ENCODE peak calls at places on chromosome 12, in six cellular contexts. N, Q, R, O, A and K are unnamed samples.

GRCh38 chr12:4312251-4312650 is 8.8 kb upstream of the TIGAR start:
- DNase-seq in O (no peak), R (no peak), A (no peak), Q (no peak), N (no peak), K (no peak)

GRCh38 chr12:12387521-12387920 is 30.6 kb downstream of the BORCS5 start:
- DNase-seq in A (peak), Q (peak), R (peak), N (no peak), O (no peak), K (no peak)

GRCh38 chr12:93591137-93591868 is 18.8 kb downstream of the SOCS2 start:
- DNase-seq in A (peak), N (peak), R (peak), Q (peak), O (no peak), K (peak)

GRCh38 chr12:96263449-96263902 is 69.3 kb downstream of the ELK3 start:
- DNase-seq in N (no peak), R (no peak), Q (no peak), O (no peak), A (peak), K (peak)

GRCh38 chr12:54658306-54659264 is 10.4 kb upstream of the DCD start:
- DNase-seq in O (peak), Q (peak), R (no peak), N (peak), A (no peak), K (peak)

GRCh38 chr12:83102499-83102898 is 415.8 kb downstream of the TMTC2 start:
- DNase-seq in N (no peak), R (peak), Q (peak), O (no peak), A (peak), K (no peak)

GRCh38 chr12:51318846-51319570 is 5.0 kb downstream of the BIN2 start:
- DNase-seq in R (no peak), Q (no peak), A (no peak), O (no peak), N (no peak), K (no peak)

GRCh38 chr12:131349397-131350127 is 361.3 kb upstream of the SFSWAP start:
- DNase-seq in Q (no peak), A (no peak), R (no peak), N (no peak), O (no peak), K (no peak)

GRCh38 chr12:88566430-88566829 is 13.8 kb downstream of the KITLG start:
- DNase-seq in A (no peak), N (no peak), Q (no peak), R (peak), O (no peak), K (peak)

GRCh38 chr12:71164166-71164876 is 6.5 kb upstream of the TSPAN8 start:
- DNase-seq in N (no peak), A (no peak), O (no peak), R (no peak), Q (no peak), K (no peak)

GRCh38 chr12:119748512-119748911 is 80.6 kb downstream of the PRKAB1 start:
- DNase-seq in R (peak), O (no peak), N (no peak), Q (peak), A (no peak), K (no peak)

GRCh38 chr12:71955946-71956345 is 17.3 kb downstream of the TPH2 start:
- DNase-seq in N (no peak), O (no peak), R (peak), A (peak), Q (peak), K (no peak)

GRCh38 chr12:6839482-6840201 is 1.1 kb upstream of the GNB3 start:
- DNase-seq in R (no peak), Q (no peak), O (no peak), N (no peak), A (no peak), K (no peak)

GRCh38 chr12:46267618-46268348 is 1.1 kb downstream of the SLC38A1 start:
- DNase-seq in R (peak), A (peak), O (peak), Q (peak), N (no peak), K (peak)

GRCh38 chr12:132066345-132066685 is 77.8 kb downstream of the DDX51 start:
- DNase-seq in N (no peak), Q (no peak), A (no peak), R (no peak), O (no peak), K (no peak)

GRCh38 chr12:125187780-125188741 is 122.8 kb downstream of the AACS start:
- DNase-seq in R (no peak), A (no peak), O (peak), Q (no peak), N (no peak), K (no peak)
- TF ChIP-seq EZH2 in R (no peak), A (peak), O (no peak), Q (peak), N (no peak), K (no peak)

DNA sequence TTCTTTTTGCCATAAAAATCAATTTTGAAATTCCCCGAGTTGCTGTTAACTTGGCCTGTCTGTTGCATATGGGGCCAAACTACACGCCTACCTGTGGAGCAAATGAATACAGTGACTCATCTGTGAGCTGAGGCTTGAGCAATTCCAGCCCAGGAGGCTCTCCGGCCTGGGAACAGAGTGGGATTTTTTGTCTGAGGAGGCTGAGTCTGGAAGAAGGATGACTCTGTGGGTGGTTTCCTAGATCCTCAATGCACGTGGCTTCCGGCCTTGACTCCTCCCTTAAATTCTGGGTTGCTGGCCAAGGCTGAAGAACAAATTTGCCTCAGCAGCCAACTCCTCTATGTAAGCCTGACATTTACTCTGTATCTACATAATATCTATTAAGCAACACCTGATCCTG is 124.1 kb downstream of the SSPN start:
- DNase-seq in A (peak), O (no peak), N (no peak), R (peak), Q (peak), K (peak)
- H3K4me2 ChIP-seq in A (no peak), O (no peak), N (no peak), R (peak), Q (peak), K (no peak)

GRCh38 chr12:109678732-109679131 is 34.9 kb upstream of the FAM222A start:
- DNase-seq in O (no peak), Q (no peak), N (no peak), A (no peak), R (no peak), K (peak)

GRCh38 chr12:109679716-109680520 is 33.7 kb upstream of the FAM222A start:
- DNase-seq in N (no peak), R (no peak), O (no peak), A (no peak), Q (no peak), K (no peak)

GRCh38 chr12:109675411-109675810 is 38.2 kb upstream of the FAM222A start:
- DNase-seq in Q (no peak), O (no peak), N (no peak), A (no peak), R (no peak), K (no peak)

GRCh38 chr12:109680521-109681030 is 33.0 kb upstream of the FAM222A start:
- DNase-seq in Q (no peak), O (no peak), R (no peak), A (no peak), N (no peak), K (no peak)

GRCh38 chr12:109677323-109677722 is 36.3 kb upstream of the FAM222A start:
- DNase-seq in R (no peak), Q (no peak), O (no peak), N (no peak), A (no peak), K (no peak)
- H2AFZ ChIP-seq in R (no peak), Q (no peak), O (no peak), N (no peak), A (no peak), K (no peak)

DNA sequence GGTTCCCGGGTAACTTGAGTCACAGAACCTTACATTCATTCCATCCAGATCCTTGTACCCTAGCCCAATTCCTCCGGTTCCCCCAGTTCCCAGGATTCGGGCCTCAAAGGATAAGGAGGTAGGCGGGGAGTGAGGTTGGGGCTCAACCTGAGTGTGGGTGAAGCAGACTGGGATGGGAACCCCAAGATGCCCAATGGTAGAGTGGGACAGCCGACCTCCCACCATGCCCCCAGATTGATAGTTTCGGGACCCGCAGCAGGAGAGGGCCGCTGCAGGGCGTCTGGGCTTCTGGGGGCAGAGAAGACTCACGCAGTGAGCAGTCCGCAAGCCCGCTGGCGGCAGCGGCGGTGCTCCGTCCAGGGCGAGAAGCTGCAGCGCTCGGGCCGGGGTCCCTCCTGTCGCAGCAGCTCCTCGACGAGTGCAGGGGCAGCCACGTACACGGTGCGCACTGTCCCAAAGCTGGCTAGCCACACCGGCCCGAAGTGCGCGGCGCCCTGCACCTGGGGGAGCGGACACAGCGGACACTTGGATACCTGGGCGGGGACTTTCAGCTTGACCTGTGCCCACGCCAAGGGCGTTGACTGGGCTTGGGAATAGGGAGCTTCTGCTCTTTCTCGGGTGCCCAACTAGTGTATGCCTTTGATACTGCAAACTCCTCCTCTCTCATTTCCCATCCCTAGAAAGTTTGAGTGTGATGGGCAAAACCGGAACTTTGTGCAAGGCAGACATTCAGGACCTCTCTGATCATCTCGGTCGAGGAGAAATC is 997 bp downstream of the CYP27B1 start:
- DNase-seq in A (no peak), O (no peak), Q (peak), R (no peak), N (no peak), K (no peak)
- TF ChIP-seq EZH2 in A (peak), O (peak), Q (peak), R (peak), N (no peak), K (peak)

GRCh38 chr12:28427046-28427445 is 236.8 kb downstream of the CCDC91 start:
- DNase-seq in Q (no peak), R (no peak), N (no peak), A (no peak), O (no peak), K (no peak)
- H3K4me2 ChIP-seq in Q (no peak), R (no peak), N (no peak), A (no peak), O (no peak), K (no peak)

GRCh38 chr12:2068638-2069037 is 15.9 kb downstream of the CACNA1C start:
- DNase-seq in N (no peak), R (no peak), O (no peak), Q (no peak), A (no peak), K (no peak)

GRCh38 chr12:2058837-2059236 is 6.0 kb downstream of the CACNA1C start:
- DNase-seq in Q (no peak), O (no peak), N (no peak), R (no peak), A (no peak), K (no peak)

GRCh38 chr12:2061402-2061801 is 8.6 kb downstream of the CACNA1C start:
- DNase-seq in N (no peak), R (no peak), Q (no peak), O (no peak), A (no peak), K (no peak)

DNA sequence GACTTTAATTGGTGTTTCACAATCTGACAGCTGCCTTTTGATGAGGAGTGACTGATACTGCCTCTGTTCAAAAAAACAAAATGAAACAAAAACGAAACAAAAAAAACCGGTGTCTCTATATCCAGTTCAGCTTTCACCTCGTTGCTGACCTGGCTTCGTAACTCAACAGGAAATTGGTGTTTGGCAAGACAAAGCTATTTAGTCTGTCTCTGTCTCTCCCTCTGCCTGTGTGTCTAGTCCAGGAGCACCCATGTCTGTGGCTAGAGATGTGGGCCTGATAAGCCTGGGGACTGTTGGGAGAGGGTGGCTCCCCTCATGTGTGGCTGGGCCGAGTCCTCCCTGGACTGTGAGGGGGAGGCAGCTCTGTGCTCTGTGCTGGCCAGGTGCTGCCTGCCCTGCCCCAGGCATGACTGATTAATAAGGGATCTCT is 11.3 kb downstream of the CACNA1C start:
- DNase-seq in A (no peak), R (peak), N (no peak), O (no peak), Q (peak), K (no peak)
- H2AFZ ChIP-seq in A (no peak), R (no peak), N (no peak), O (no peak), Q (peak), K (no peak)